ENCODE peak calls at places on chromosome X, in ten cellular contexts. One of them, this sample, is unnamed.

GRCh38 chrX:38798956-38799355 is 2.3 kb upstream of the MID1IP1 start:
- DNase-seq in fibroblast of lung: peak; percentile 88
- DNase-seq in mucosa of descending colon: no peak
- DNase-seq in OCI-LY7: no peak
- DNase-seq in cardiac muscle cell: no peak
- DNase-seq in PC-9: no peak
- DNase-seq in H9: no peak
- DNase-seq in neural progenitor cell: no peak
- DNase-seq in tibial nerve: no peak
- DNase-seq in mammary epithelial cell: peak; percentile 70
- DNase-seq in this sample: no peak

GRCh38 chrX:21975242-21975641 is 34.7 kb downstream of the SMS start:
- DNase-seq in fibroblast of lung: no peak
- DNase-seq in mucosa of descending colon: no peak
- DNase-seq in OCI-LY7: no peak
- DNase-seq in cardiac muscle cell: no peak
- DNase-seq in PC-9: no peak
- DNase-seq in H9: no peak
- DNase-seq in neural progenitor cell: no peak
- DNase-seq in tibial nerve: no peak
- DNase-seq in mammary epithelial cell: no peak
- DNase-seq in this sample: no peak

GRCh38 chrX:49210406-49210805 is 10.4 kb upstream of the SYP start:
- DNase-seq in fibroblast of lung: no peak
- DNase-seq in mucosa of descending colon: no peak
- DNase-seq in OCI-LY7: no peak
- DNase-seq in cardiac muscle cell: no peak
- DNase-seq in PC-9: no peak
- DNase-seq in H9: no peak
- DNase-seq in neural progenitor cell: no peak
- DNase-seq in tibial nerve: no peak
- DNase-seq in mammary epithelial cell: no peak
- DNase-seq in this sample: no peak

GRCh38 chrX:13719192-13719856 is 15.1 kb downstream of the TRAPPC2 start:
- DNase-seq in fibroblast of lung: peak; percentile 33
- DNase-seq in mucosa of descending colon: no peak
- DNase-seq in OCI-LY7: no peak
- DNase-seq in cardiac muscle cell: no peak
- DNase-seq in PC-9: no peak
- DNase-seq in H9: no peak
- DNase-seq in neural progenitor cell: no peak
- DNase-seq in tibial nerve: no peak
- DNase-seq in mammary epithelial cell: no peak
- DNase-seq in this sample: no peak

GRCh38 chrX:55279832-55280231 is 15.1 kb upstream of the PAGE3 start:
- DNase-seq in fibroblast of lung: no peak
- DNase-seq in mucosa of descending colon: no peak
- DNase-seq in OCI-LY7: no peak
- DNase-seq in cardiac muscle cell: no peak
- DNase-seq in PC-9: no peak
- DNase-seq in H9: no peak
- DNase-seq in neural progenitor cell: no peak
- DNase-seq in tibial nerve: no peak
- DNase-seq in mammary epithelial cell: no peak
- DNase-seq in this sample: no peak

GRCh38 chrX:42524374-42524773 is 253.6 kb downstream of the PPP1R2C start:
- DNase-seq in fibroblast of lung: peak; percentile 85
- DNase-seq in mucosa of descending colon: no peak
- DNase-seq in OCI-LY7: no peak
- DNase-seq in cardiac muscle cell: no peak
- DNase-seq in PC-9: no peak
- DNase-seq in H9: no peak
- DNase-seq in neural progenitor cell: no peak
- DNase-seq in tibial nerve: no peak
- DNase-seq in mammary epithelial cell: peak; percentile 57
- DNase-seq in this sample: no peak

GRCh38 chrX:70494441-70494840 is 49.8 kb downstream of the DLG3 start:
- DNase-seq in fibroblast of lung: no peak
- DNase-seq in mucosa of descending colon: no peak
- DNase-seq in OCI-LY7: no peak
- DNase-seq in cardiac muscle cell: no peak
- DNase-seq in PC-9: no peak
- DNase-seq in H9: no peak
- DNase-seq in neural progenitor cell: no peak
- DNase-seq in tibial nerve: no peak
- DNase-seq in mammary epithelial cell: no peak
- DNase-seq in this sample: no peak

GRCh38 chrX:11215191-11215921 is 77.9 kb upstream of the AMELX start:
- DNase-seq in fibroblast of lung: no peak
- DNase-seq in mucosa of descending colon: no peak
- DNase-seq in OCI-LY7: no peak
- DNase-seq in cardiac muscle cell: no peak
- DNase-seq in PC-9: no peak
- DNase-seq in H9: peak; percentile 66
- DNase-seq in neural progenitor cell: peak; percentile 27
- DNase-seq in tibial nerve: no peak
- DNase-seq in mammary epithelial cell: no peak
- DNase-seq in this sample: no peak

GRCh38 chrX:55206152-55206941 is 13.8 kb upstream of the PAGE5 start:
- DNase-seq in fibroblast of lung: no peak
- DNase-seq in mucosa of descending colon: no peak
- DNase-seq in OCI-LY7: no peak
- DNase-seq in cardiac muscle cell: no peak
- DNase-seq in PC-9: no peak
- DNase-seq in H9: no peak
- DNase-seq in neural progenitor cell: no peak
- DNase-seq in tibial nerve: no peak
- DNase-seq in mammary epithelial cell: no peak
- DNase-seq in this sample: no peak

GRCh38 chrX:23103546-23103945 is 103.8 kb downstream of the DDX53 start:
- DNase-seq in fibroblast of lung: no peak
- DNase-seq in mucosa of descending colon: no peak
- DNase-seq in OCI-LY7: no peak
- DNase-seq in cardiac muscle cell: no peak
- DNase-seq in PC-9: no peak
- DNase-seq in H9: no peak
- DNase-seq in neural progenitor cell: peak; percentile 1
- DNase-seq in tibial nerve: no peak
- DNase-seq in mammary epithelial cell: no peak
- DNase-seq in this sample: no peak

GRCh38 chrX:125151146-125151545 is 168.5 kb upstream of the TEX13C start:
- DNase-seq in fibroblast of lung: no peak
- DNase-seq in mucosa of descending colon: no peak
- DNase-seq in OCI-LY7: no peak
- DNase-seq in cardiac muscle cell: no peak
- DNase-seq in PC-9: no peak
- DNase-seq in H9: no peak
- DNase-seq in neural progenitor cell: no peak
- DNase-seq in tibial nerve: no peak
- DNase-seq in mammary epithelial cell: no peak
- DNase-seq in this sample: no peak

GRCh38 chrX:7372843-7373525 is 225.0 kb upstream of the PUDP start:
- DNase-seq in fibroblast of lung: peak; percentile 43
- DNase-seq in mucosa of descending colon: no peak
- DNase-seq in OCI-LY7: no peak
- DNase-seq in cardiac muscle cell: no peak
- DNase-seq in PC-9: peak; percentile 66
- DNase-seq in H9: no peak
- DNase-seq in neural progenitor cell: no peak
- DNase-seq in tibial nerve: no peak
- DNase-seq in mammary epithelial cell: peak; percentile 71
- DNase-seq in this sample: no peak

GRCh38 chrX:137565921-137566745 is at the start of gene ZIC3:
- DNase-seq in fibroblast of lung: peak; percentile 24
- DNase-seq in mucosa of descending colon: peak; percentile 46
- DNase-seq in OCI-LY7: no peak
- DNase-seq in cardiac muscle cell: peak; percentile 83
- DNase-seq in PC-9: no peak
- DNase-seq in H9: peak; percentile 88
- DNase-seq in neural progenitor cell: peak; percentile 88
- DNase-seq in tibial nerve: no peak
- DNase-seq in mammary epithelial cell: no peak
- DNase-seq in this sample: peak; percentile 67

GRCh38 chrX:12767856-12768255 is 23.4 kb upstream of the PRPS2 start:
- DNase-seq in fibroblast of lung: no peak
- DNase-seq in mucosa of descending colon: no peak
- DNase-seq in OCI-LY7: no peak
- DNase-seq in cardiac muscle cell: no peak
- DNase-seq in PC-9: no peak
- DNase-seq in H9: no peak
- DNase-seq in neural progenitor cell: no peak
- DNase-seq in tibial nerve: no peak
- DNase-seq in mammary epithelial cell: no peak
- DNase-seq in this sample: no peak

GRCh38 chrX:134849390-134849789 is 141.4 kb upstream of the SMIM10 start:
- DNase-seq in fibroblast of lung: peak; percentile 63
- DNase-seq in mucosa of descending colon: no peak
- DNase-seq in OCI-LY7: no peak
- DNase-seq in cardiac muscle cell: no peak
- DNase-seq in PC-9: peak; percentile 72
- DNase-seq in H9: no peak
- DNase-seq in neural progenitor cell: no peak
- DNase-seq in tibial nerve: no peak
- DNase-seq in mammary epithelial cell: peak; percentile 11
- DNase-seq in this sample: no peak
- TF ChIP-seq CTCF in fibroblast of lung: no peak
- TF ChIP-seq CTCF in mucosa of descending colon: no peak
- TF ChIP-seq CTCF in OCI-LY7: no peak
- TF ChIP-seq CTCF in cardiac muscle cell: no peak
- TF ChIP-seq CTCF in PC-9: no peak
- TF ChIP-seq CTCF in H9: no peak
- TF ChIP-seq CTCF in neural progenitor cell: no peak
- TF ChIP-seq CTCF in tibial nerve: no peak
- TF ChIP-seq CTCF in mammary epithelial cell: no peak
- TF ChIP-seq CTCF in this sample: no peak

GRCh38 chrX:1874899-1875298 is 260.0 kb downstream of the ASMT start:
- DNase-seq in fibroblast of lung: no peak
- DNase-seq in mucosa of descending colon: no peak
- DNase-seq in OCI-LY7: no peak
- DNase-seq in cardiac muscle cell: no peak
- DNase-seq in PC-9: no peak
- DNase-seq in H9: no peak
- DNase-seq in neural progenitor cell: no peak
- DNase-seq in tibial nerve: no peak
- DNase-seq in mammary epithelial cell: no peak
- DNase-seq in this sample: no peak
- H3K9me3 ChIP-seq in fibroblast of lung: no peaks in the 10 kb centered on the region
- H3K9me3 ChIP-seq in mucosa of descending colon: no peaks in the 10 kb centered on the region
- H3K9me3 ChIP-seq in OCI-LY7: no peaks in the 10 kb centered on the region
- H3K9me3 ChIP-seq in cardiac muscle cell: no peaks in the 10 kb centered on the region
- H3K9me3 ChIP-seq in PC-9: no peaks in the 10 kb centered on the region
- H3K9me3 ChIP-seq in H9: no peaks in the 10 kb centered on the region
- H3K9me3 ChIP-seq in neural progenitor cell: no peaks in the 10 kb centered on the region
- H3K9me3 ChIP-seq in tibial nerve: no peaks in the 10 kb centered on the region
- H3K9me3 ChIP-seq in mammary epithelial cell: peaks cover 17% of the 10 kb centered on the region
- H3K9me3 ChIP-seq in this sample: no peaks in the 10 kb centered on the region

GRCh38 chrX:136275553-136275952 is 24.4 kb upstream of the MAP7D3 start:
- DNase-seq in fibroblast of lung: no peak
- DNase-seq in mucosa of descending colon: peak; percentile 50
- DNase-seq in OCI-LY7: no peak
- DNase-seq in cardiac muscle cell: peak; percentile 5
- DNase-seq in PC-9: no peak
- DNase-seq in H9: no peak
- DNase-seq in neural progenitor cell: peak; percentile 20
- DNase-seq in tibial nerve: no peak
- DNase-seq in mammary epithelial cell: no peak
- DNase-seq in this sample: no peak

GRCh38 chrX:136273986-136274385 is 22.8 kb upstream of the MAP7D3 start:
- DNase-seq in fibroblast of lung: no peak
- DNase-seq in mucosa of descending colon: no peak
- DNase-seq in OCI-LY7: no peak
- DNase-seq in cardiac muscle cell: no peak
- DNase-seq in PC-9: no peak
- DNase-seq in H9: no peak
- DNase-seq in neural progenitor cell: no peak
- DNase-seq in tibial nerve: no peak
- DNase-seq in mammary epithelial cell: no peak
- DNase-seq in this sample: no peak

GRCh38 chrX:136271300-136271699 is 20.1 kb upstream of the MAP7D3 start:
- DNase-seq in fibroblast of lung: no peak
- DNase-seq in mucosa of descending colon: no peak
- DNase-seq in OCI-LY7: peak; percentile 49
- DNase-seq in cardiac muscle cell: no peak
- DNase-seq in PC-9: no peak
- DNase-seq in H9: no peak
- DNase-seq in neural progenitor cell: no peak
- DNase-seq in tibial nerve: no peak
- DNase-seq in mammary epithelial cell: no peak
- DNase-seq in this sample: no peak

GRCh38 chrX:136269921-136270320 is 18.7 kb upstream of the MAP7D3 start:
- DNase-seq in fibroblast of lung: no peak
- DNase-seq in mucosa of descending colon: no peak
- DNase-seq in OCI-LY7: no peak
- DNase-seq in cardiac muscle cell: no peak
- DNase-seq in PC-9: no peak
- DNase-seq in H9: no peak
- DNase-seq in neural progenitor cell: no peak
- DNase-seq in tibial nerve: no peak
- DNase-seq in mammary epithelial cell: no peak
- DNase-seq in this sample: no peak

DNA sequence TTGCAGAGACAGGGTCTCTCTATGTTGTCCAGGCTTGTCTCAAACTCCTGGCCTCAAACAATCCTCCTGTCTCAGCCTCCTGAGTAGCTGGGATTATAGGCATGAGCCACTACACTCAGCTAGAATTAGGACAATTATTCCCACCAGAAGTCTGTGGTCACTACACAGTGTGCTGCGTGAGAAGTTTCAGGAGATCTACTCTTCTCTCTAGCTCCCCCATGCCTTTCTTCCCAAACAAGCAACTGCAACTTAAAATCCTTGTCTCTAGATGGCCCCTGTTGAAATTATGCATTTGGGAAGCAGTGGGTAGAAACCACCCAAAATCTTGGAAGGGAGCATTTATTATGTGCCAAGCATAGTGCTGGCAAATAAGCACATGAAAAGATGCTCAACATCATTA is 21.1 kb upstream of the MAP7D3 start:
- DNase-seq in fibroblast of lung: no peak
- DNase-seq in mucosa of descending colon: no peak
- DNase-seq in OCI-LY7: no peak
- DNase-seq in cardiac muscle cell: no peak
- DNase-seq in PC-9: no peak
- DNase-seq in H9: no peak
- DNase-seq in neural progenitor cell: no peak
- DNase-seq in tibial nerve: no peak
- DNase-seq in mammary epithelial cell: no peak
- DNase-seq in this sample: no peak
- TF ChIP-seq CTCF in fibroblast of lung: peak; percentile 13
- TF ChIP-seq CTCF in mucosa of descending colon: no peak
- TF ChIP-seq CTCF in OCI-LY7: peak; percentile 45
- TF ChIP-seq CTCF in cardiac muscle cell: peak; percentile 25
- TF ChIP-seq CTCF in PC-9: no peak
- TF ChIP-seq CTCF in H9: peak; percentile 27
- TF ChIP-seq CTCF in neural progenitor cell: peak; percentile 25
- TF ChIP-seq CTCF in tibial nerve: no peak
- TF ChIP-seq CTCF in mammary epithelial cell: no peak
- TF ChIP-seq CTCF in this sample: no peak

DNA sequence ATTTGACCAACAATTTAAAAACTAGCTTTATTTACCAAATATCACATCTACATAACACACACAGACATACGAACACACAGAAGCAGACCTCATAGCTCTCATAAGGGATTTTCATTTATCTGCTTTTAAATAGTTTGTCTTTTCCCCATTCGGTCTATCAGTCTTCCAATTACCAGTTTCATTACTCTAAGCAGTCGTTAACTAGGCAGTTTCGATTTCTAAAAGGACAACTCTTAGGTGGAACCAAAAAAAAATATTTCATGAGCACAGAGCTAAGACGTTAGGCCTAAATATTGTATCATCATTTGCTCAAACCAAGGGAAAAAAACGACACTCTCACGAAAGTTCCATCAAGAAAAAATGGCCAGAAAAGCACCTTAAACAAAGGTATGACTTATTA is 228.4 kb downstream of the SPANXN1 start:
- DNase-seq in fibroblast of lung: no peak
- DNase-seq in mucosa of descending colon: no peak
- DNase-seq in OCI-LY7: no peak
- DNase-seq in cardiac muscle cell: no peak
- DNase-seq in PC-9: no peak
- DNase-seq in H9: no peak
- DNase-seq in neural progenitor cell: no peak
- DNase-seq in tibial nerve: no peak
- DNase-seq in mammary epithelial cell: no peak
- DNase-seq in this sample: no peak
- H3K9me3 ChIP-seq in fibroblast of lung: no peaks in the 10 kb centered on the region
- H3K9me3 ChIP-seq in mucosa of descending colon: no peaks in the 10 kb centered on the region
- H3K9me3 ChIP-seq in OCI-LY7: no peaks in the 10 kb centered on the region
- H3K9me3 ChIP-seq in cardiac muscle cell: no peaks in the 10 kb centered on the region
- H3K9me3 ChIP-seq in PC-9: no peaks in the 10 kb centered on the region
- H3K9me3 ChIP-seq in H9: peaks cover 11% of the 10 kb centered on the region
- H3K9me3 ChIP-seq in neural progenitor cell: peaks cover 12% of the 10 kb centered on the region
- H3K9me3 ChIP-seq in tibial nerve: no peaks in the 10 kb centered on the region
- H3K9me3 ChIP-seq in mammary epithelial cell: peaks cover 17% of the 10 kb centered on the region
- H3K9me3 ChIP-seq in this sample: no peaks in the 10 kb centered on the region

This sample was measured in sigmoid colon.